ENCODE peak calls at places on chromosomes 12 and 14, in seven cellular contexts. V, O, X, F, R, W and Q are unnamed samples.

GRCh38 chr14:77068515-77069200 is 29.4 kb upstream of the CIPC start:
- DNase-seq in W (no peak), X (no peak), V (no peak), F (no peak), O (no peak), R (no peak), Q (no peak)

GRCh38 chr12:71904629-71905028 is 34.0 kb upstream of the TPH2 start:
- DNase-seq in V (no peak), W (no peak), O (no peak), R (peak), F (no peak), X (no peak), Q (no peak)

GRCh38 chr12:76927170-76927784 is 48.5 kb upstream of the CSRP2 start:
- DNase-seq in R (peak), V (no peak), F (peak), W (no peak), O (peak), X (peak), Q (peak)

GRCh38 chr14:104694991-104695659 is 5.7 kb downstream of the INF2 start:
- DNase-seq in F (no peak), X (no peak), O (no peak), R (no peak), W (no peak), V (no peak), Q (no peak)

GRCh38 chr12:57590892-57591566 is at the start of gene PIP4K2C:
- DNase-seq in R (peak), O (peak), W (peak), X (peak), V (peak), F (peak), Q (peak)

GRCh38 chr14:34930591-34931069 is 52.2 kb upstream of the SRP54 start:
- DNase-seq in V (no peak), F (no peak), O (no peak), X (no peak), R (no peak), W (no peak), Q (no peak)

GRCh38 chr12:10175849-10176641 is 2.8 kb upstream of the TMEM52B start:
- DNase-seq in F (no peak), O (no peak), X (no peak), V (no peak), R (no peak), W (no peak), Q (no peak)

GRCh38 chr12:32476446-32476845 is 77.1 kb downstream of the FGD4 start:
- DNase-seq in O (no peak), W (no peak), R (no peak), X (no peak), F (no peak), V (no peak), Q (no peak)

GRCh38 chr14:61188936-61189808 is 92.0 kb downstream of the TMEM30B start:
- DNase-seq in R (peak), O (no peak), W (peak), X (peak), V (no peak), F (peak), Q (peak)

GRCh38 chr12:64080319-64081008 is 141.6 kb downstream of the KICS2 start:
- DNase-seq in W (no peak), R (peak), X (no peak), O (no peak), F (peak), V (no peak), Q (no peak)

GRCh38 chr12:22396253-22396652 is 61.7 kb upstream of the ST8SIA1 start:
- DNase-seq in V (no peak), W (no peak), O (no peak), X (no peak), F (no peak), R (no peak), Q (no peak)

GRCh38 chr12:94309348-94309747 is 150.3 kb downstream of the CEP83 start:
- DNase-seq in W (no peak), O (no peak), F (no peak), X (no peak), V (no peak), R (no peak), Q (no peak)

GRCh38 chr14:48622980-48623379 is 947.6 kb upstream of the MDGA2 start:
- DNase-seq in X (no peak), R (no peak), W (no peak), V (no peak), F (no peak), O (no peak), Q (no peak)

GRCh38 chr14:55523321-55523720 is 56.7 kb upstream of the KTN1 start:
- DNase-seq in F (no peak), X (no peak), O (no peak), W (no peak), V (no peak), R (no peak), Q (no peak)

GRCh38 chr14:103700753-103701490 is 14.3 kb downstream of the XRCC3 start:
- DNase-seq in R (no peak), O (no peak), F (no peak), W (no peak), X (no peak), V (no peak), Q (no peak)

GRCh38 chr12:105892362-105892910 is 246.3 kb downstream of the NUAK1 start:
- DNase-seq in W (no peak), F (no peak), V (no peak), R (no peak), O (peak), X (no peak), Q (no peak)

GRCh38 chr12:55929306-55929791 is 1.6 kb upstream of the DGKA start:
- DNase-seq in R (no peak), V (no peak), X (no peak), O (no peak), W (peak), F (no peak), Q (no peak)

GRCh38 chr12:110550981-110551380 is 32.1 kb downstream of the PPTC7 start:
- DNase-seq in O (no peak), R (no peak), V (no peak), X (no peak), W (no peak), F (no peak), Q (no peak)
- TF ChIP-seq CTCF in O (no peak), R (no peak), V (no peak), X (no peak), W (no peak), F (no peak), Q (no peak)

DNA sequence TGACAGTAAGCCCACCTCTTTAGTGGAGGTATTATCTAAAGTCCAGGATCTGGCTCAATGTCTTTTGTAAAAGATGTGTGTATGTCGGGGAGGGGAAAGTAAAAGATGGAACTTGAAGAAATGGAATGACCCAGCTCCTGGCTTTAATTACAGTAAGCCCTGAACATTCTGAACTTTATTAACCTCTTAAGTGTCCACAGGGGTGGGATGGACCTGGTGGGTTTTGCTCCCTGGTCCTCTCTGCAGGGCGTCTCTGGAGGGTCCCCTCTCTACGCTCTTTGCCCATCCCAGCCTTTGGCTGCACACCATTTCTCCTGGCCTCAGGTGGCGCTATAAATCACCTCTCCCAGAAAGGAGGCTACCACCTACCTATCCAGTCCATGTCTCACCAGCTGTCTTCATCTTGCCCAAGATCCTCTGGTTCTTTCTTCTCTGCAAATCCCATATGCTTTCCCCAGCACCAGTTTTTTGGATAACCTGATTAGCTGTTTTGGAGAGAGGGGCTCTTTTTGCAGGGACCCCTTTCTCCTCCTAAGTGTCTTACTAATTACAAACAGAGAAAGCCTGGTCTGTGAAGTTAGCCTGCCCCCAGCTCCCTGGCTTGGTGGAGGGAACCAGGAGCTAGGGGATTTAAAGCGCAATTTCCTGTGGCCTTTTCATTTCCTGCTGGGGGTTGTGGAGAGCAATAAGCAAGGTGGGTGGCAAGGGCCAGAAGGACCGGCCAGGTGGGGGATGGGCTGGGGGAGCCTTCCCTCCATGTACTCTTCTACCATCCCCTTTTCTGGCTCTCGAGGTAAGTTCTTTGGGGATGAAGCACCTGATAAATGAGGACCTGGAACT is 3.9 kb upstream of the CISTR start:
- DNase-seq in W (no peak), F (peak), R (no peak), V (no peak), O (peak), X (no peak), Q (no peak)
- TF ChIP-seq CTCF in W (no peak), F (no peak), R (no peak), V (no peak), O (peak), X (no peak), Q (peak)

DNA sequence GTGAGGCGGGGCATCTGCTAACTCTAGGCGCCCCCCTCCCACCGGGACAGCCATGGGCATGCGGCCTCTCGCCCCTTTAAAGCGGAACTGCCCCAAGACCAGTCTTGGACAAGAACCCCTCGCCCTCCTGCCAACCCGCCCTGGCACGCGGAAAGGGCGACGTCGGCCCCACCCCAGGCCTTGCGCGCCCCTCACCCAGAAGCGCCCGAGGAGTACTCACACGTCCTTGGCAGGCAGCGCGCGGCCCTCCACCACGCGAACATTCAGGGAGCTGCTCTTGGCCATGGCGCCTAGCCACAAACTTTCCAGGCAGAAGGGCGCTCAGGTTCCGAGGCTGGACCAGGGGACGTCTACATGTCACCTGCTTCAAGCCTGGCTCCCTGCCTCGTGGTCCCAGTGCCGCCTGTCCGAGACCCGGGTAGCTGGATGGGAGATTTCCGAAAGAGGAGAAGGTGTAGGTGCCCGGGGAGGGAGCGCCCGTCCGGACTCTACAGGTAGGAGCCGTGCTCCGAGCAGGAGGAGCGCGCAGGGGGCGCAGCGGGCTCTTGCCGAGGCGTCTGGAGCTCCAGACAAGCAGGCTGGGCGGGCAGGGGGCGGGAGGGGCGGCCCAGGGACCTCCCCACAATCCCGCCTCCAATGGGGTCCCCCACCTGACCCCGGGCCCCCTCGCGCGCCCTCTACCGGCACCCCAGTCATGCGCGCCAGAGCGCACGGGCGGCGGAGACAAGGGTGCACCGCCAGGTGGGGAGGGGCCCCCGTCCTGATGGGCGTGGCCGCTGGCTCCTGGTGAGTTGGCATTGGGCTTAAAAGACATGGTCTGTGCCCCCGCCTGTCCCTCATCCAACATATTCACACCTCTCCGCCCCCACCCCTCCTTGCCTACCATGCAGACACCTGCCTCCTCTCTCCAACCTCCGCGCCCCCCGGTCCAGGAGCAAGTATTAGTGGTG is at the start of gene RASAL1:
- DNase-seq in X (no peak), R (no peak), W (no peak), F (peak), V (no peak), O (peak), Q (peak)
- TF ChIP-seq CTCF in X (no peak), R (no peak), W (no peak), F (peak), V (peak), O (peak), Q (peak)

GRCh38 chr14:58641509-58641908 is 3.7 kb downstream of the DACT1 start:
- DNase-seq in V (no peak), O (no peak), R (no peak), F (no peak), X (no peak), W (no peak), Q (no peak)
- TF ChIP-seq CTCF in V (peak), O (peak), R (peak), F (no peak), X (peak), W (no peak), Q (no peak)

GRCh38 chr12:14260011-14260993 is 105.2 kb upstream of the ATF7IP start:
- DNase-seq in X (peak), R (peak), V (peak), O (no peak), F (peak), W (peak), Q (peak)

GRCh38 chr12:14262771-14263511 is 102.5 kb upstream of the ATF7IP start:
- DNase-seq in V (no peak), F (no peak), W (no peak), R (no peak), X (no peak), O (no peak), Q (no peak)

GRCh38 chr12:14261096-14261495 is 104.4 kb upstream of the ATF7IP start:
- DNase-seq in V (no peak), R (no peak), X (no peak), O (no peak), F (no peak), W (no peak), Q (peak)

GRCh38 chr12:14263742-14264141 is 101.7 kb upstream of the ATF7IP start:
- DNase-seq in O (no peak), V (no peak), R (no peak), F (no peak), X (no peak), W (no peak), Q (no peak)

GRCh38 chr12:14261861-14262260 is 103.6 kb upstream of the ATF7IP start:
- DNase-seq in R (no peak), W (no peak), O (no peak), F (no peak), V (no peak), X (no peak), Q (no peak)
- TF ChIP-seq CTCF in R (no peak), W (no peak), O (no peak), F (no peak), V (no peak), X (no peak), Q (no peak)

DNA sequence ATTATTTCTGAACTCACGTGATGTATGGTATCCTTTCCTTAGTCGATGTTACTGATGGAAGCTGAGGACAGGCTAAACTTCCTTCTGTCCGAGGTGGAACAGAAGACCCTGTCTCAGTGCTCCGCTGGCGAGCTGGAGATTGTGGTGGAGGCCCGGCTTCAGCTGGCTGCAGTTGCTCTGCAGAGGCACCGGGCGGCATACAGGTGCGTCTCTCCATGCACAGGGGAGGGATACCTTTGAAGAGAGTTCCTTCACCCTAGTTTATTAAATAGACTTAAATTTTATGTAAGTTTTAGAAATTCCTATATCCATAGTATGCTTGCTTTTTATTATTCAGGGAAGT is 186.7 kb upstream of the NEDD1 start:
- DNase-seq in O (no peak), W (no peak), V (no peak), R (peak), F (peak), X (peak), Q (peak)
- TF ChIP-seq CTCF in O (no peak), W (no peak), V (peak), R (no peak), F (no peak), X (no peak), Q (no peak)

DNA sequence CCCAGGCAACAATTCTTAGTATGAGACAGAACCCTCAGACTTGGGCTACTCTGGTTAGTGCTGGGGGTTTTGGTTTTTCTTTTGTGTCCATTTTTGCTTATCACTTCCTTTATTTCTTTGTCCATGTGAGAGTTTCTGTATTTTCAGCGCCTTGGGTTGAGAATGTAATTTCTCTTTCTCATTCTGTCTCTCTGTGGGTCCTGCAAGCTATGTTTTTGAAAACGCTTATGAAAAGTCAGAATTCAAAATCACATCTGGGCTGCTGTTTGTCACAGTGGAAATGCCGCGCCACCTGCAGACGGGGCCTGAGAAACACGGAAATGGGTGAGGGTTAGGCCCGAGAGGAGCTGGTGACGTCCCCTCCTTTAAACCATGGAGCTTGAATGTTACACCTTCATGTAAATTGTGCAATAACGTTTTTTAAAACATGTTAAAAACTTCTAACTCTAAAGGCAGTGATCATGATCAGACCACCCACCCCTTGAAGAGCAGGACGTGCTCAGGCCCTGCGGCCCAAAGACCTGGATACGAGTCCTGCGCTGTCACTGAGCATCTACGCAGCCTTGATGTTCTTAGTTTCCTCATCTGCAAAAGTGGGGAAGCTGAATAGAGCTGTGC is 26.1 kb downstream of the JDP2 start:
- DNase-seq in O (no peak), R (no peak), W (no peak), F (no peak), X (no peak), V (no peak), Q (no peak)
- TF ChIP-seq CTCF in O (no peak), R (no peak), W (no peak), F (no peak), X (no peak), V (peak), Q (no peak)

GRCh38 chr12:114136656-114137055 is 170.5 kb upstream of the RBM19 start:
- DNase-seq in X (no peak), R (no peak), F (no peak), V (no peak), O (no peak), W (no peak), Q (no peak)

GRCh38 chr12:114134922-114135321 is 168.8 kb upstream of the RBM19 start:
- DNase-seq in X (no peak), R (no peak), W (no peak), O (no peak), V (no peak), F (no peak), Q (no peak)

GRCh38 chr12:114131824-114132223 is 165.7 kb upstream of the RBM19 start:
- DNase-seq in V (no peak), W (no peak), O (no peak), R (no peak), X (no peak), F (no peak), Q (no peak)
- TF ChIP-seq CTCF in V (no peak), W (no peak), O (no peak), R (no peak), X (peak), F (no peak), Q (no peak)